ENCODE peak calls at places on chromosomes 3 and 15, in four cellular contexts. One of them, this sample, is unnamed.

GRCh38 chr15:43194775-43195174 is 9.6 kb downstream of the CCNDBP1 start:
- DNase-seq in HCT116: no peak
- DNase-seq in endothelial cell of umbilical vein: no peak
- DNase-seq in ovary: no peak
- DNase-seq in this sample: no peak

GRCh38 chr15:25181290-25182097 is 226.7 kb downstream of the SNRPN start:
- DNase-seq in HCT116: no peak
- DNase-seq in ovary: peak
- DNase-seq in endothelial cell of umbilical vein: no peak
- DNase-seq in this sample: no peak

GRCh38 chr3:159796744-159797143 is 191.9 kb upstream of the IL12A start:
- DNase-seq in HCT116: no peak
- DNase-seq in ovary: no peak
- DNase-seq in endothelial cell of umbilical vein: peak
- DNase-seq in this sample: peak

GRCh38 chr3:108437439-108437838 is 73.0 kb downstream of the MYH15 start:
- DNase-seq in endothelial cell of umbilical vein: no peak
- DNase-seq in HCT116: no peak
- DNase-seq in ovary: no peak
- DNase-seq in this sample: no peak

GRCh38 chr15:29550834-29551465 is 271.3 kb downstream of the TJP1 start:
- DNase-seq in HCT116: no peak
- DNase-seq in ovary: no peak
- DNase-seq in endothelial cell of umbilical vein: no peak
- DNase-seq in this sample: no peak

GRCh38 chr3:129356756-129357425 is 71.5 kb downstream of the EFCAB12 start:
- DNase-seq in HCT116: no peak
- DNase-seq in endothelial cell of umbilical vein: no peak
- DNase-seq in ovary: no peak
- DNase-seq in this sample: no peak

GRCh38 chr3:197564097-197564843 is 8.5 kb upstream of the BDH1 start:
- DNase-seq in endothelial cell of umbilical vein: no peak
- DNase-seq in ovary: no peak
- DNase-seq in HCT116: no peak
- DNase-seq in this sample: no peak

GRCh38 chr3:55704521-55704920 is 217.4 kb upstream of the WNT5A start:
- DNase-seq in endothelial cell of umbilical vein: no peak
- DNase-seq in ovary: no peak
- DNase-seq in HCT116: no peak
- DNase-seq in this sample: no peak

GRCh38 chr3:69241769-69242168 is 119.4 kb upstream of the LMOD3 start:
- DNase-seq in HCT116: no peak
- DNase-seq in endothelial cell of umbilical vein: no peak
- DNase-seq in ovary: no peak
- DNase-seq in this sample: no peak

GRCh38 chr3:30321065-30321464 is 285.3 kb upstream of the TGFBR2 start:
- DNase-seq in endothelial cell of umbilical vein: no peak
- DNase-seq in ovary: no peak
- DNase-seq in HCT116: no peak
- DNase-seq in this sample: no peak

GRCh38 chr3:156620260-156620659 is 54.1 kb upstream of the TIPARP start:
- DNase-seq in HCT116: no peak
- DNase-seq in ovary: no peak
- DNase-seq in endothelial cell of umbilical vein: no peak
- DNase-seq in this sample: no peak

GRCh38 chr3:45462522-45463262 is 74.3 kb downstream of the LARS2 start:
- DNase-seq in ovary: no peak
- DNase-seq in HCT116: no peak
- DNase-seq in endothelial cell of umbilical vein: no peak
- DNase-seq in this sample: no peak

GRCh38 chr3:10248184-10248983 is at the start of gene TATDN2:
- DNase-seq in ovary: peak
- DNase-seq in HCT116: peak
- DNase-seq in endothelial cell of umbilical vein: peak
- DNase-seq in this sample: peak
- TF ChIP-seq POLR2A in ovary: peak
- TF ChIP-seq POLR2A in HCT116: peak
- TF ChIP-seq POLR2A in endothelial cell of umbilical vein: peak
- TF ChIP-seq POLR2A in this sample: peak

GRCh38 chr15:76947454-76947853 is 15.9 kb downstream of the RCN2 start:
- DNase-seq in HCT116: no peak
- DNase-seq in endothelial cell of umbilical vein: no peak
- DNase-seq in ovary: no peak
- DNase-seq in this sample: no peak
- TF ChIP-seq POLR2A in HCT116: no peak
- TF ChIP-seq POLR2A in endothelial cell of umbilical vein: no peak
- TF ChIP-seq POLR2A in ovary: no peak
- TF ChIP-seq POLR2A in this sample: no peak

DNA sequence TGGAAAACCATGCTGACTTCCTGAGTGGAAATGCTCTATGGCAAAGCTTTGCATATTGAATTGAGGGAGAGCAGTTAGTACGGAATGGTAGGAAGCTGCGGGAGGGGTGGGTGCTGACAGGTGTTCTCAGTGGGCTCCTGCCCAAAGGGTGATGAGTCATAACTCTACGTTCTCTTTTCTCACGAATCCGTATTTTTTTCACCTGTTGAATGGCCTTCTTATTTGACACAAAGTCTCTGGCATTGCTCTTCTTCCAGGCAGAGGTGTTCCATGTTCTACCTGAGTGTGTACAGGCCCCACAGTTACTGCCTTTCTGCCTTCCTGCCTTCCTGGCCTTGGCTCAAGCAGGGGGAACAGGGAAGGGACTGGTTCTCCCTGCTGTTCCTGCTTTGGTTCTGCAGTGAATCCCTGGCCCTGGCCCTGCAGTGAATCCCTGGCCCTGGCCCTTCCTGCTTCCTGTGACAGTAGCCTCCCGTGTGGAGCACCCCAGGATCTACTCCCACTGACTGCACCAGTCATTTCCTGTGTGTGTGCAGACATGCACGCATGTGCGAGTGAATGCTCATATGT is 31.9 kb downstream of the TRAK1 start:
- DNase-seq in HCT116: no peak
- DNase-seq in endothelial cell of umbilical vein: no peak
- DNase-seq in ovary: no peak
- DNase-seq in this sample: peak
- TF ChIP-seq POLR2A in HCT116: no peak
- TF ChIP-seq POLR2A in endothelial cell of umbilical vein: no peak
- TF ChIP-seq POLR2A in ovary: no peak
- TF ChIP-seq POLR2A in this sample: no peak

GRCh38 chr3:42755681-42756578 is 17.1 kb downstream of the CCDC13 start:
- DNase-seq in ovary: no peak
- DNase-seq in endothelial cell of umbilical vein: peak
- DNase-seq in HCT116: no peak
- DNase-seq in this sample: no peak
- TF ChIP-seq POLR2A in ovary: no peak
- TF ChIP-seq POLR2A in endothelial cell of umbilical vein: no peak
- TF ChIP-seq POLR2A in HCT116: no peak
- TF ChIP-seq POLR2A in this sample: no peak

GRCh38 chr3:24351779-24352469 is 142.7 kb downstream of the THRB start:
- DNase-seq in HCT116: no peak
- DNase-seq in endothelial cell of umbilical vein: peak
- DNase-seq in ovary: peak
- DNase-seq in this sample: no peak
- TF ChIP-seq POLR2A in HCT116: no peak
- TF ChIP-seq POLR2A in endothelial cell of umbilical vein: no peak
- TF ChIP-seq POLR2A in ovary: no peak
- TF ChIP-seq POLR2A in this sample: no peak

GRCh38 chr15:60396964-60397771 is 618 bp downstream of the ANXA2 start:
- DNase-seq in HCT116: no peak
- DNase-seq in ovary: peak
- DNase-seq in endothelial cell of umbilical vein: no peak
- DNase-seq in this sample: no peak
- TF ChIP-seq POLR2A in HCT116: no peak
- TF ChIP-seq POLR2A in ovary: peak
- TF ChIP-seq POLR2A in endothelial cell of umbilical vein: no peak
- TF ChIP-seq POLR2A in this sample: peak